ENCODE peak calls at places on chromosomes 5 and 9, in seven cellular contexts. A is thyroid gland; C is CD8-positive, alpha-beta T cell; J is prostate gland; W is dorsolateral prefrontal cortex; P is left ventricle myocardium inferior; V is GM12878. H is an unnamed sample. For H3K27me3, the result is how much of the 10 kb centered on the place peaks cover.

GRCh38 chr5:73306741-73307275 is 133.8 kb downstream of the TMEM174 start:
- DNase-seq in C (no peak), V (no peak), W (no peak), A (no peak), J (no peak), P (no peak), H (no peak)

GRCh38 chr5:172690258-172691075 is 49.4 kb downstream of the NEURL1B start:
- DNase-seq in V (peak), W (no peak), C (no peak), J (no peak), A (no peak), P (no peak), H (no peak)

GRCh38 chr5:79111960-79112702 is 522 bp downstream of the BHMT start:
- DNase-seq in V (no peak), C (no peak), A (no peak), W (no peak), P (no peak), J (no peak), H (no peak)

GRCh38 chr5:2399804-2400203 is 351.7 kb downstream of the IRX2 start:
- DNase-seq in A (no peak), J (no peak), V (no peak), P (no peak), W (no peak), C (no peak), H (no peak)

GRCh38 chr9:96448546-96449170 is 1.3 kb upstream of the HABP4 start:
- DNase-seq in C (no peak), A (no peak), J (no peak), P (no peak), V (no peak), W (no peak), H (no peak)

GRCh38 chr5:56278267-56278826 is 45.2 kb upstream of the ANKRD55 start:
- DNase-seq in P (no peak), V (no peak), W (no peak), A (peak), C (no peak), J (peak), H (no peak)

GRCh38 chr9:16459421-16460148 is 410.9 kb downstream of the BNC2 start:
- DNase-seq in V (no peak), A (no peak), C (no peak), P (no peak), J (no peak), W (no peak), H (no peak)

GRCh38 chr5:114116981-114117380 is 244.9 kb upstream of the KCNN2 start:
- DNase-seq in V (no peak), W (no peak), P (no peak), J (no peak), C (no peak), A (no peak), H (no peak)

GRCh38 chr5:56048124-56048523 is 53.4 kb upstream of the IL6ST start:
- DNase-seq in A (no peak), J (no peak), W (no peak), P (no peak), V (no peak), C (no peak), H (no peak)

GRCh38 chr9:121774715-121775613 is 123.5 kb downstream of the DAB2IP start:
- DNase-seq in W (peak), J (no peak), V (no peak), A (no peak), P (peak), C (no peak), H (no peak)

GRCh38 chr5:6377121-6377520 is 1.2 kb downstream of the MED10 start:
- DNase-seq in W (no peak), C (peak), A (no peak), J (no peak), V (no peak), P (no peak), H (no peak)

GRCh38 chr9:133715866-133716563 is 22.1 kb downstream of the SARDH start:
- DNase-seq in V (no peak), A (no peak), P (no peak), C (peak), J (no peak), W (peak), H (no peak)

GRCh38 chr5:180608572-180609310 is 17.4 kb upstream of the SCGB3A1 start:
- DNase-seq in P (no peak), C (no peak), A (no peak), W (no peak), V (no peak), J (no peak), H (no peak)

GRCh38 chr9:278651-279050 is 64.0 kb downstream of the DOCK8 start:
- DNase-seq in A (no peak), V (no peak), C (peak), P (no peak), J (no peak), W (no peak), H (no peak)

GRCh38 chr5:116573279-116573616 is 1.4 kb downstream of the SEMA6A start:
- DNase-seq in V (no peak), A (peak), W (no peak), C (no peak), P (peak), J (peak), H (no peak)

GRCh38 chr5:11985993-11986392 is 81.7 kb upstream of the CTNND2 start:
- DNase-seq in J (no peak), V (no peak), A (no peak), W (no peak), C (no peak), P (no peak), H (no peak)

GRCh38 chr9:3285365-3286161 is 240.2 kb downstream of the RFX3 start:
- DNase-seq in W (no peak), P (no peak), C (no peak), A (no peak), V (no peak), J (no peak), H (no peak)

GRCh38 chr9:93098236-93098946 is 2.4 kb downstream of the CARD19 start:
- DNase-seq in V (no peak), W (peak), J (peak), A (peak), P (peak), C (peak), H (peak)

GRCh38 chr9:108775901-108776306 is 79.9 kb downstream of the ACTL7B start:
- DNase-seq in J (no peak), W (no peak), V (no peak), A (no peak), C (no peak), P (no peak), H (no peak)

GRCh38 chr9:108780949-108781734 is 74.6 kb downstream of the ACTL7B start:
- DNase-seq in J (no peak), P (no peak), V (no peak), A (peak), W (no peak), C (no peak), H (no peak)

GRCh38 chr9:108779506-108779905 is 76.3 kb downstream of the ACTL7B start:
- DNase-seq in J (no peak), P (no peak), W (peak), A (no peak), V (no peak), C (no peak), H (no peak)

DNA sequence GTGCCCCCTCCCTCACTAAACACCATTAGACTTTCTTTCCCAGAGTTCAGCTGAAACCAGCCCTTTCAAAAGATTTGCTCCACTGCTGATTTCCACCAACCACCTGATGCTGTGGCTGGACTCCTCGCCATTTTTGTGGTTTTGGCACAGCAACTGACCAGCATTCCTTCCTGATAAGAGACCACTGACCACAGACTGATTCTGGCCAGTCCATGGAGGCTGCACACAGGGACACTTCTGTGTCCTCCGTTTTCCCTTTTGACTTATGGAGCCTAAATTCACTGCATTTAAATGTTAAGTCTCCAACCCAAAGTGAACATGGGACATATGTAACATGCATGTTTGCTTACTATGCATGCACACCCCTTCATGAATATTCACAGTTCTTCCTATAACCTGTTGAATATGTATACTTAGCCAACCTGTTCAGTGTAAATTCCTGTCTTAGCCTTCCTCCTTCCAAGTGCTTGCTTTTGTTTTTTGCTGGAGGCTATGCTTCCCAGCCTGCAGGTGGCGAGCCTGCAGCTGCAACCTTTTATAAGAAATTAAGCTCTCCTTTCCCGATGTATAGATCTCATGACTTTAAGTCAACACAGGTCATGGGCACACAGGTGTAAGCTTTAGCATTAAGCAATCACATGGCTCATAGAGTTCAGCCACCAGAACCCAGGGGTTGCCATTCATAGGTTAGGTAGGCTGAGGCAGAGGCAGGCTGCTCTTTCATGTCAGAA is 78.7 kb downstream of the ACTL7B start:
- DNase-seq in P (no peak), J (no peak), C (no peak), A (no peak), V (no peak), W (no peak), H (no peak)
- TF ChIP-seq CTCF in P (peak), J (no peak), C (no peak), A (no peak), V (no peak), W (no peak), H (no peak)

DNA sequence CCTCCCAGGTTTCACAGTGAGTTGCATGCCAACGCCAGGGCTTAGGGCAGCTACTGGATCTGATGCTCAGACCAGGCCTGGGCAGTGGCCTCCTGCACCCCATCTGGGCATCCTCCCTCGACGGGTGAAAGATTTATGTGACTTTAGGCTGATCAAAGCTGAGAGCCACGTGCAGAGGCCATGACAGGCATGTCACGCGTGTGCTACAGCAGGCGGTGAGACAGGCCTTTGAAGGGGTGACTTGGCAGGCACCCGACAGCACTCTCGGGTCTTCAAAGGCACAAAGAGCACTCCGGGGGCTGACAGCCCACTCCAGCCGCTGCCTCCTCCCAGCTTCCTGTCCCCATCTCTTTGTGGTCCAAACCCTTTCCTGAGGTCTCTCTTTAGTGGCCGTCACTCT is 66.2 kb downstream of the NTNG2 start:
- DNase-seq in C (no peak), V (no peak), P (no peak), W (no peak), A (no peak), J (no peak), H (no peak)
- H3K27me3 ChIP-seq in C (under half), V (under half), P (half or more), W (under half), A (under half), J (under half), H (under half)

DNA sequence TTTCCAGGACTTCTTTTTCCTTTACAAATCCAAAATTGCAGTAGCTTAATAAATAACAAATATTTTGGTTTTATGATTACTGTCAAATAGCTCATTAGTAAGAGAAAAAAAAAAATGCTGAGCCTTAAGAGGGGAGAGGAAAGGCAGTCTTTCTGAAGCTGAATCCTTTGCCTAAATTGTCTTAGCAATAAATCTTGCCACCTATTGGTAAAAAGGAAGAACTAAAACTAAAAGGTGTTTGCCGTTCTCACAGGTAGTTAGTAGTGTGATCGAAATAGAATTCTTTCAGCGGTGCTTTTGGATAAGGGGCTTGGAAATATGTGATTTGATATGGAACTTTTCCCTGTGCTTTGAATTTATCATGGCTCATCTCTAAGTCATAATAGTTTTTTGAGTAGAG is 31.2 kb downstream of the PIK3R1 start:
- DNase-seq in V (no peak), W (no peak), A (no peak), C (no peak), J (no peak), P (no peak), H (no peak)
- TF ChIP-seq CTCF in V (peak), W (no peak), A (no peak), C (peak), J (no peak), P (no peak), H (no peak)

GRCh38 chr5:43190755-43191603 is 1.0 kb upstream of the NIM1K start:
- DNase-seq in J (no peak), C (no peak), W (no peak), A (no peak), V (no peak), P (no peak), H (no peak)
- H3K27me3 ChIP-seq in J (under half), C (under half), W (under half), A (under half), V (under half), P (under half), H (under half)

DNA sequence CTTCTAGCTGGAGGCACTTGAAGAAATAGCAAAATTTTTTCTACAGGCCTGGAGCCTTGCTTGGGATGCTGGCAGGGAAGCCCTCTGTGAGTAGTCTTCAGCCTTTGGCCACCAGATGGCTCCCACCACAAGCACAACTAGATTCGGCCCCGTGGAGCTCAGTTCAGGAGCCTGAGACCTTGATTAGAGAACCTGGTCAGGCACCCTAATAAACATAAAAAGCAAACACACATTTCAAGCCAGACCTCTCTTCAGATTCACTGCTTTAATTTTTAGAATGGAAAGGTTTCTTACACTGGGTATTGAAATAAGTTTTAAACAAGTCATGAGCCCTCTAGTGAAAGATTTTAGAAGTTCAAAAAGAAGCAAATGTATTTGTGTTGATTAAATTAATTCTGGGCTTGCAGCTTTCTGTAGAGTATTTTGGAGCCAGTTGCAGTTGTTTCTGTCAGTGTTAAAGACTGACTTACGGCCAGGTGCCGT is 41.4 kb downstream of the GLRX start:
- DNase-seq in J (peak), A (peak), V (peak), P (peak), C (peak), W (peak), H (peak)
- TF ChIP-seq CTCF in J (peak), A (peak), V (peak), P (peak), C (peak), W (peak), H (peak)